ENCODE peak calls at places on chromosomes 5 and 9, in ten cellular contexts. W is PC-3; M is kidney; S is esophagus squamous epithelium; E is aorta; Z is coronary artery; X is CD4-positive, CD25-positive, alpha-beta regulatory T cell; I is heart left ventricle; Y is left ventricle myocardium inferior; O is endothelial cell of umbilical vein. C is an unnamed sample.

GRCh38 chr5:65066787-65067506 is 298.2 kb downstream of the CWC27 start:
- DNase-seq in M (no peak), X (no peak), E (no peak), I (no peak), Y (no peak), O (no peak), S (no peak), Z (no peak), W (no peak), C (no peak)

GRCh38 chr9:123710299-123710698 is 219.6 kb downstream of the DENND1A start:
- DNase-seq in O (no peak), E (no peak), I (no peak), M (no peak), W (peak; percentile 69), X (no peak), S (no peak), Y (no peak), Z (no peak), C (no peak)

GRCh38 chr5:3400659-3401058 is 195.0 kb upstream of the IRX1 start:
- DNase-seq in S (no peak), Z (no peak), W (no peak), E (no peak), M (no peak), I (no peak), X (no peak), O (no peak), Y (no peak), C (no peak)

GRCh38 chr5:118596255-118596654 is 392.1 kb downstream of the DTWD2 start:
- DNase-seq in E (no peak), Y (no peak), W (no peak), Z (no peak), I (no peak), X (no peak), M (no peak), O (no peak), S (no peak), C (no peak)

GRCh38 chr9:115422932-115423440 is 305.0 kb upstream of the TNC start:
- DNase-seq in M (no peak), I (no peak), E (peak; percentile 74), Y (no peak), X (no peak), S (no peak), O (no peak), Z (no peak), W (no peak), C (no peak)

GRCh38 chr5:171757853-171758535 is 27.6 kb upstream of the SMIM23 start:
- DNase-seq in M (no peak), W (peak; percentile 97), O (peak; percentile 82), Z (no peak), Y (no peak), X (no peak), I (no peak), E (no peak), S (no peak), C (no peak)

GRCh38 chr9:126965541-126966428 is 51.2 kb downstream of the RALGPS1 start:
- DNase-seq in M (no peak), S (no peak), W (peak; percentile 55), I (peak; percentile 45), O (peak; percentile 82), Y (peak; percentile 47), E (peak; percentile 56), X (no peak), Z (no peak), C (peak; percentile 56)

GRCh38 chr5:100803391-100803790 is 99.7 kb downstream of the ST8SIA4 start:
- DNase-seq in X (no peak), S (no peak), E (no peak), Z (no peak), O (no peak), M (no peak), I (no peak), Y (no peak), W (no peak), C (no peak)

GRCh38 chr5:176389114-176389768 is 690 bp downstream of the HIGD2A start:
- DNase-seq in Z (no peak), I (no peak), E (no peak), W (peak; percentile 36), O (no peak), M (no peak), Y (no peak), X (no peak), S (no peak), C (peak; percentile 98)

GRCh38 chr5:176388003-176388340 is 426 bp downstream of the NOP16 start:
- DNase-seq in M (no peak), Z (no peak), X (no peak), Y (no peak), S (no peak), W (peak; percentile 23), I (no peak), E (no peak), O (no peak), C (peak; percentile 75)

GRCh38 chr5:176388341-176389113 is at the start of the genes HIGD2A and NOP16:
- DNase-seq in S (peak; percentile 98), Z (peak; percentile 98), M (peak; percentile 100), I (peak; percentile 100), X (peak; percentile 99), E (peak; percentile 100), Y (peak; percentile 100), O (peak; percentile 98), W (peak; percentile 99), C (peak; percentile 97)

GRCh38 chr5:176386491-176386890 is 1.9 kb downstream of the NOP16 start:
- DNase-seq in Y (no peak), W (no peak), S (no peak), E (no peak), Z (no peak), X (no peak), O (no peak), I (no peak), M (no peak), C (no peak)

DNA sequence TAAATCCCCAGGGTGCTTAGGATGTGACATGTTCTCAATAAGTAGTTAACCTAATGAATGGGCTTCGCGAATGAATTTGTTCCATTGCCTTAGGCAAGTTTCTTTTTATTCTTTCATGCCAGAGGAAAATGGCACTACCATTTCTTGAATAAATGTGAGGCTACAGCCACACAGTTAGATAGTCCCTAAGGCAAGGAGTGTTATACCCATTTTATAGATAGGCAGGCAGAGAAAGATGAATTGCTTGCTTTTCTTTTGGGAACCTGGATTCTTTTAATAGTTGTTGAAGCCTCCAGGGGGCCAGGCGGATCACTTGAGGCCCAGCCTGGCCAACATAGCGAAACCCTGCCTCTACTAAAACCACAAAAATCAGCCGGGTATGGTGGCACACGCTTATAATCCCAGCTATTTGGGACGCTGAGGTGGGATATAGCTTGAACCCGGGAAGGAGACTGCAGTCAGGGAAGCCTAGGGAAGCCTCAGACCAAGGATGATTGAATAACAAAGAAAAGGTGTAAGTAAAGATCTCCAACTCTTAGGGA is 943 bp downstream of the NOP16 start:
- DNase-seq in O (peak; percentile 18), S (no peak), I (no peak), W (no peak), X (no peak), M (no peak), Z (no peak), E (no peak), Y (no peak), C (no peak)
- H3K4me3 ChIP-seq in O (peak overlapping the region; percentile 23), S (peak overlapping the region; percentile 96), I (peak overlapping the region; percentile 83), W (peak overlapping the region; percentile 94), X (peak overlapping the region; percentile 92), M (peak overlapping the region; percentile 97), Z (peak overlapping the region; percentile 95), E (no peak overlapping the region), Y (peak overlapping the region; percentile 87), C (peak overlapping the region; percentile 91)

GRCh38 chr9:35728041-35728971 is 3.7 kb downstream of the TLN1 start:
- DNase-seq in M (peak; percentile 93), S (no peak), Y (peak; percentile 79), O (peak; percentile 71), W (peak; percentile 70), Z (peak; percentile 93), X (no peak), E (peak; percentile 92), I (peak; percentile 86), C (peak; percentile 84)

GRCh38 chr9:35729101-35729500 is 2.9 kb downstream of the TLN1 start:
- DNase-seq in S (no peak), X (no peak), Y (no peak), E (peak; percentile 41), M (no peak), O (no peak), Z (no peak), I (no peak), W (no peak), C (no peak)

GRCh38 chr9:35729700-35730485 is 2.1 kb downstream of the TLN1 start:
- DNase-seq in O (peak; percentile 52), W (peak; percentile 86), Z (peak; percentile 84), X (peak; percentile 26), E (peak; percentile 88), S (no peak), I (peak; percentile 75), Y (peak; percentile 66), M (no peak), C (peak; percentile 84)

GRCh38 chr9:35726876-35727438 is 5.0 kb downstream of the TLN1 start:
- DNase-seq in Y (no peak), M (no peak), E (peak; percentile 81), O (peak; percentile 72), I (peak; percentile 51), W (peak; percentile 21), X (no peak), S (no peak), Z (peak; percentile 91), C (no peak)

DNA sequence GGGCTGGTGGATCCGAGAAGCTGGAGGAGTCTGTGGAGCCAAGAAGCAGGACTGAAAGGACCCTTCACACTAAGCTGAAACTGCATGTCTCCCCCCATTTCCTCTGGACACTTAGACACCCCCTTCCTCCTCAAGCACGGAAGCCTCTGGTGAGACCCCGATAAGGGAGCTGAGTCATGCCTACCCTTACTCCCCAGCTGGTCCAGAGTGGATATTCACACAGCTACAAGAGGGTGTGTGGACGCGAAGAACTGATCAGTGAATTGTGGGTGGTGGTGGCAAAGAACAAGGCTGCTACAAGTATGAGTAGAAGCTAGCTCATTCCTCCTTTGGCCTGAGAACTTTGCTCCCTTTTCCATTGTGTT is 4.3 kb downstream of the TLN1 start:
- DNase-seq in O (no peak), W (no peak), M (no peak), E (peak; percentile 46), S (no peak), Z (no peak), I (no peak), X (no peak), Y (no peak), C (no peak)
- H3K4me3 ChIP-seq in O (peak overlapping the region; percentile 32), W (peak overlapping the region; percentile 90), M (peak overlapping the region; percentile 55), E (peak overlapping the region; percentile 18), S (peak overlapping the region; percentile 69), Z (peak overlapping the region; percentile 84), I (peak overlapping the region; percentile 27), X (peak overlapping the region; percentile 90), Y (peak overlapping the region; percentile 82), C (no peak overlapping the region)

DNA sequence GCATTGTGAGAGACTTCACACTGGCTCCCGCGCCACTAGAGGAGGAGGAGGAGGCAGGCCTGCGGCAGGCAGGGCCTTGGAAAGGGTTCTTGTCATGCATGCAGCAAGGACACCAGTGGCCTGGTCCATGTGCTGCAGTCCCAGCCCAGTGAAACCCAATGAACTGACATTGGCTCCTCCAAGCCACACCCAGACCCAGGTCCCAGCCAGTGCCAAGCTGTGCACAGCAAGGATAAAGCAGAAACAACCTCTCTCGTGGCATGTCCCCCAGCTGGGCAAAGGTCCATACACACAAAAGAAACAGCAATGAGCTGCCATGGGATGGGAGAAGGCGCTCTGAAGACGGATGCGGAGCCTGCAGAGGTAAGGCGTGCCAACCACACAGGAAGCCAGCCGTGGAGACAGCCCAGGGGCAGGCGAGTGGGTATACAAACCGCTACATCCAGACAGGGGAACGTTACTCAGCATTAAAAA is 89.2 kb downstream of the SEMA4D start:
- DNase-seq in Z (no peak), X (peak; percentile 44), Y (no peak), S (no peak), E (no peak), W (peak; percentile 7), M (peak; percentile 81), I (no peak), O (no peak), C (no peak)
- H3K4me3 ChIP-seq in Z (no peak overlapping the region), X (peak overlapping the region; percentile 80), Y (no peak overlapping the region), S (no peak overlapping the region), E (no peak overlapping the region), W (no peak overlapping the region), M (no peak overlapping the region), I (no peak overlapping the region), O (no peak overlapping the region), C (no peak overlapping the region)

GRCh38 chr5:158951461-158951860 is 148.3 kb downstream of the EBF1 start:
- DNase-seq in Z (no peak), I (no peak), E (no peak), W (no peak), O (no peak), S (no peak), Y (no peak), X (no peak), M (no peak), C (no peak)
- H3K4me3 ChIP-seq in Z (no peak overlapping the region), I (no peak overlapping the region), E (no peak overlapping the region), W (no peak overlapping the region), O (no peak overlapping the region), S (no peak overlapping the region), Y (no peak overlapping the region), X (no peak overlapping the region), M (no peak overlapping the region), C (no peak overlapping the region)